ENCODE peak calls at places on chromosomes 7 and 10, in eight cellular contexts. U, C, R, Y, T, X, N and Q are unnamed samples.

GRCh38 chr7:14570750-14571607 is 331.6 kb downstream of the DGKB start:
- DNase-seq in U (no peak), C (no peak), R (no peak), Y (no peak), T (no peak), X (no peak), N (no peak), Q (no peak)

GRCh38 chr7:42198974-42199668 is 37.9 kb downstream of the GLI3 start:
- DNase-seq in U (no peak), C (no peak), R (no peak), Y (no peak), T (no peak), X (peak; percentile 37), N (no peak), Q (no peak)

GRCh38 chr7:78013368-78013767 is 214.8 kb downstream of the PHTF2 start:
- DNase-seq in U (no peak), C (no peak), R (no peak), Y (no peak), T (no peak), X (no peak), N (no peak), Q (no peak)

GRCh38 chr10:101881036-101881774 is 37.6 kb upstream of the KCNIP2 start:
- DNase-seq in U (no peak), C (no peak), R (no peak), Y (no peak), T (no peak), X (no peak), N (no peak), Q (no peak)

GRCh38 chr10:128180843-128181242 is 54.6 kb upstream of the MKI67 start:
- DNase-seq in U (no peak), C (no peak), R (no peak), Y (no peak), T (no peak), X (peak; percentile 74), N (no peak), Q (no peak)

GRCh38 chr7:124085168-124085567 is 52.3 kb upstream of the TMEM229A start:
- DNase-seq in U (no peak), C (no peak), R (peak; percentile 83), Y (peak; percentile 43), T (no peak), X (no peak), N (no peak), Q (no peak)

GRCh38 chr10:19572056-19572455 is 244.2 kb upstream of the PLXDC2 start:
- DNase-seq in U (no peak), C (no peak), R (no peak), Y (no peak), T (no peak), X (no peak), N (no peak), Q (no peak)

GRCh38 chr10:117781216-117781836 is 238.8 kb downstream of the EMX2 start:
- DNase-seq in U (no peak), C (no peak), R (no peak), Y (no peak), T (no peak), X (no peak), N (no peak), Q (no peak)

GRCh38 chr7:124171068-124171467 is 138.2 kb upstream of the TMEM229A start:
- DNase-seq in U (peak; percentile 15), C (no peak), R (no peak), Y (no peak), T (no peak), X (no peak), N (no peak), Q (no peak)

GRCh38 chr10:114552050-114552449 is 106.0 kb downstream of the ABLIM1 start:
- DNase-seq in U (no peak), C (no peak), R (no peak), Y (no peak), T (no peak), X (no peak), N (no peak), Q (no peak)

GRCh38 chr7:15016726-15017125 is 114.2 kb upstream of the DGKB start:
- DNase-seq in U (peak; percentile 45), C (peak; percentile 44), R (no peak), Y (no peak), T (no peak), X (no peak), N (no peak), Q (no peak)

GRCh38 chr7:22582860-22583640 is 83.1 kb upstream of the STEAP1B start:
- DNase-seq in U (no peak), C (peak; percentile 90), R (no peak), Y (no peak), T (peak; percentile 62), X (no peak), N (no peak), Q (no peak)

DNA sequence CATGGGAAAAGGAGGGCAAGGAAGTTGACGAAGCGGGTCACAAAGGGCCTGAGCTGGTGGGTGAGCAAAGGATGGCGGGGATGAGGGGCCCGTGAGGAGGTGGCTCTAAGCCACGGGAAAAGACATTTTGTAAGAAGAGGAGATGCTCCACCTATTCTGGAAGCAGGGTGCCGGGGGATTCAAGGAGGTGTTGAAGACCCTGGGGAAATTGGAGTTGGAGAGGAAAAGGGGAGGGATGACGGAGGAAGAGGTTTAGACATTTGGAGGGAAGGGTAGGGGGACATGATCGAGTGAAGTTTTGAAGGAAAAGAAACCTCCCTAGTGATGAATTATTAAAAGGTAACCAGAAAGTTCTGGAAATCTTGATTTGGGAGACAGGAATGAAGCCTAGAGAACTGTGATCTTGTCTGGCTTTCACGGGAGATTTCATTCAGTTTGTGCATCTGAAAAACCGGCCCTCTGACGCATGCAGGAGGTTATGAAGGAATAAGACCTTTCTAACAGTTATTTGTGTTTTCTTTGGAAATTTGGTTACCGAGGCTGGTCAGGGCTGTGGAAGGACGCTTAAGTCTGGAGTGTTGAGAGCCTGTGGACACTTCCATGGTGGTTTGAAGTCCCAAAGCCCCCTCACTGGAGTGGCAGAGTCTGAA is 1.4 kb downstream of the SMO start:
- DNase-seq in U (no peak), C (no peak), R (no peak), Y (no peak), T (no peak), X (no peak), N (no peak), Q (no peak)
- H3K4me3 ChIP-seq in U (peak overlapping the region; percentile 64), C (peak overlapping the region; percentile 51), R (peak overlapping the region; percentile 63), Y (no peak overlapping the region), T (peak overlapping the region; percentile 91), X (peak overlapping the region; percentile 69), N (peak overlapping the region; percentile 82), Q (peak overlapping the region; percentile 60)

DNA sequence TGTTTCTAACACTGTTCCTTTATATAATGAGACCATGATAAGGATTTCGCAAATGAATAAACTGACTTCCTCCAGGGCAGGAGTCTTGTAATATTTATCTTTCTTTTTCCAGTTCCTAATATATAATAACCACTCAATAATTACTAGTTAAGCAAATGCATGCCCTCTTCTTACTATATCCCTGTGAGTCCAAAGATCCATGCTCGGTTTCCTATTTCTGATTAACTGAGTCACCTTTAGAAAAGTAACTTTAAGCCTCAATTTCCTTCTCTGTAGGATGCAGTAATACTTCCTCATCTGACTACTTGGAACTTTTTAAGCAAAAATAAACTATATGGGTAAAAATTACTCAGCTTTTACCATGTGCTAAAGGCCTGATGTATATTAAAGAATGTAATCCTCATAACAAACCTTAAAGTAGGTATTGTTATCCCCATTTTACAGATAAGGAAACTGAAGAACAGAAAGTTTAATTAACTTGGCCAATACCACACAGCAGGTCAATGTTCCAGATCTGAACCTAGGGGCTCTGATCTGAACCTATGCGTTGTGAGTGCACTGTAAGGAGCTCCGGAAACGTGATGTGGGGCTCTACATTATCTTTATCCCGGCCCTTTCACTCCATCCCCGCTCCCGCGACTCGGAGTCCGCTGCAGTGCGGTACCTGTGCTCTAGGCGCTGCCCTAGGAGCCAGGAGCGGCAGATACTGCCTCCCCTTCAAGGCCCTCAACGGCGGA is 463 bp downstream of the COX15 start:
- DNase-seq in U (no peak), C (no peak), R (no peak), Y (no peak), T (no peak), X (no peak), N (no peak), Q (no peak)
- TF ChIP-seq CTCF in U (no peak), C (no peak), R (no peak), Y (no peak), T (no peak), X (no peak), N (no peak), Q (no peak)

DNA sequence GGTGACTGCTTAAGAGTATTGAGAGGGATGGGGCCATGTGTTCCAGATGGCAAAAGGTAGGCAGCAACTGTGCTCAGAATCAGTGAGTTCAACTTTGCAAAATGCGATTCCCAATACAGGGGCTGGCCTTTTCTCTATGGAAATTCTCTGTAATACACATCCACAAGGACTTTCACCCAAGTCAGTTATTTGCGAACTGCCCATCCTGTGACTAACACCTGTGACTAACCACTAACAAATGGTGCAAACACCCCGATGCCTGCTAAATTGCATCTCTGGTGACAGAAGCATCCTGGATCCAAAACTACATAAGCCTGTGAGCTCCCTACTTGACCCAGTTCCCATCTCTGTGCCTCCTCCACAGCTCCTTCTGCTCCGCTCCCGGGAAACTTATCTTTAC is 9.0 kb upstream of the CUZD1 start:
- DNase-seq in U (no peak), C (no peak), R (no peak), Y (no peak), T (no peak), X (no peak), N (no peak), Q (no peak)
- H3K36me3 ChIP-seq in U (no peaks in the 10 kb centered on the region), C (no peaks in the 10 kb centered on the region), R (no peaks in the 10 kb centered on the region), Y (no peaks in the 10 kb centered on the region), T (no peaks in the 10 kb centered on the region), X (peaks cover 45% of the 10 kb centered on the region), N (no peaks in the 10 kb centered on the region), Q (no peaks in the 10 kb centered on the region)

GRCh38 chr7:2403718-2404648 is 572 bp downstream of the CHST12 start:
- DNase-seq in U (no peak), C (peak; percentile 57), R (peak; percentile 46), Y (peak; percentile 75), T (no peak), X (no peak), N (peak; percentile 67), Q (no peak)

GRCh38 chr7:2403014-2403717 is at the start of gene CHST12:
- DNase-seq in U (peak; percentile 74), C (peak; percentile 98), R (peak; percentile 96), Y (peak; percentile 96), T (peak; percentile 91), X (peak; percentile 98), N (peak; percentile 97), Q (peak; percentile 93)

GRCh38 chr7:2405201-2405600 is 1.8 kb downstream of the CHST12 start:
- DNase-seq in U (no peak), C (no peak), R (no peak), Y (no peak), T (no peak), X (no peak), N (no peak), Q (no peak)

GRCh38 chr7:2404714-2405119 is 1.3 kb downstream of the CHST12 start:
- DNase-seq in U (no peak), C (no peak), R (no peak), Y (no peak), T (no peak), X (no peak), N (no peak), Q (no peak)

DNA sequence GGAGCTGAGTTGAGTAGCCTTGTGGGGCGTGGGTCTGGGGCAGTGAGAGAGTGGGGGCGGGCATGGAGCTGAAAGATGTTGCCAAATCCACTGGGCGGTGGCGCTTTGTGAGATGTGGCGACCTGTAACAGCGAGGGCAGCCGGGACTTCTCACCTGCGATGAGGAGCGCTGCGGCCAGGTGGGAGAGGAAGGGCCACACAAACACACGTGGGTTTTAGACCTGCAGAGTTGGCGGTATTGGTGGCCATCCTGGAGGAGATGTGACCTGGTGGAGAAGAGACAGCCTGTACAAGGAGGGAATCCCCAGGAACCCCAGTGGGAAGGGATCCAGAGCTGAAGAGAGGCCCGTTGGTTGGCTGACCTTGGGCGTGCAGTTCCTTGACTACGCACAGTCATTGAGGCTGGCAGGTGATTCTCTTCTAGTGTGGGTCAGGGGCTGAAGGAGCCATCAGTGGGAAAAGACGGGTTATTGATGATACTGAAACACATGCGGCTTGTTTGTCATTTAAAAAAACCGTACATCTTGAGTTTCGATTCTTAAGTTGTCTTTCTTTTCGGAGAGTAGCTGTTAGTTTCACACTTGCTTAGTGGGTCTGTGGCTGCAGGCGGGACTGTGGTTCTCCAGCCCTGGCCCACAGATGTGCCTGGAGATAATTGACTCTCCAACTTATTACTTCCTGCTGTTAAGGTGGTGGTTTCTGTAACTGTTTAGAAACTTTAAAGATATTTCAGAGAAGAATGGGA is 2.4 kb downstream of the CHST12 start:
- DNase-seq in U (no peak), C (no peak), R (peak; percentile 61), Y (peak; percentile 67), T (no peak), X (no peak), N (no peak), Q (peak; percentile 80)
- H3K4me3 ChIP-seq in U (no peak overlapping the region), C (no peak overlapping the region), R (no peak overlapping the region), Y (no peak overlapping the region), T (peak overlapping the region; percentile 5), X (peak overlapping the region; percentile 99), N (no peak overlapping the region), Q (peak overlapping the region; percentile 82)